ENCODE peak calls at places on chromosomes 11 and 22, in six cellular contexts. B, I, C, S, M and W are unnamed samples.

GRCh38 chr11:47257518-47258316 is at the start of gene NR1H3:
- DNase-seq in C (peak; percentile 97), I (peak; percentile 60), B (no peak), S (peak; percentile 59), M (peak; percentile 84), W (no peak)

GRCh38 chr11:110347660-110348059 is 51.2 kb upstream of the RDX start:
- DNase-seq in I (no peak), C (no peak), B (no peak), M (no peak), S (no peak), W (no peak)

GRCh38 chr22:17786435-17787158 is 12.3 kb upstream of the BID start:
- DNase-seq in S (peak; percentile 49), M (peak; percentile 78), C (peak; percentile 91), I (peak; percentile 28), B (no peak), W (no peak)

GRCh38 chr11:8325905-8326304 is 62.2 kb upstream of the LMO1 start:
- DNase-seq in S (no peak), M (no peak), B (no peak), C (no peak), I (no peak), W (no peak)

GRCh38 chr11:119892311-119892808 is 163.4 kb upstream of the NECTIN1 start:
- DNase-seq in C (no peak), S (no peak), I (peak; percentile 32), B (no peak), M (no peak), W (no peak)

GRCh38 chr11:120137187-120137610 is 714 bp downstream of the TRIM29 start:
- DNase-seq in S (no peak), M (no peak), I (no peak), C (peak; percentile 81), B (no peak), W (no peak)

GRCh38 chr22:21108379-21109115 is 62.8 kb downstream of the LRRC74B start:
- DNase-seq in C (no peak), S (no peak), I (no peak), M (no peak), B (no peak), W (no peak)

GRCh38 chr11:27228232-27228631 is 134.8 kb downstream of the CCDC34 start:
- DNase-seq in C (no peak), S (no peak), B (no peak), M (no peak), I (no peak), W (no peak)